ENCODE peak calls at places on chromosomes 5 and 9, in six cellular contexts. J, B, V, Q, H and D are unnamed samples.

GRCh38 chr5:162911873-162912272 is 525.5 kb upstream of the CCNG1 start:
- DNase-seq in Q (no peak), J (no peak), V (no peak), H (no peak), B (no peak), D (peak)

GRCh38 chr5:53151713-53152458 is 42.3 kb upstream of the MOCS2 start:
- DNase-seq in Q (peak), B (peak), V (no peak), H (peak), J (peak), D (peak)

GRCh38 chr5:40654377-40655006 is 25.2 kb upstream of the PTGER4 start:
- DNase-seq in H (no peak), V (no peak), J (no peak), Q (no peak), B (no peak), D (no peak)

GRCh38 chr5:140113180-140113698 is 670 bp upstream of the PURA start:
- DNase-seq in J (no peak), Q (no peak), V (peak), H (no peak), B (no peak), D (no peak)

GRCh38 chr9:22529426-22530199 is 83.0 kb downstream of the DMRTA1 start:
- DNase-seq in Q (peak), V (no peak), H (peak), B (no peak), J (peak), D (no peak)

GRCh38 chr9:104961238-104961637 is 33.3 kb upstream of the ABCA1 start:
- DNase-seq in J (no peak), B (peak), Q (peak), H (peak), V (peak), D (peak)

GRCh38 chr5:95777441-95777840 is 45.1 kb downstream of the GLRX start:
- DNase-seq in H (no peak), Q (no peak), B (no peak), V (no peak), J (no peak), D (peak)

GRCh38 chr5:9156282-9156681 is 389.6 kb downstream of the SEMA5A start:
- DNase-seq in Q (peak), H (peak), B (peak), J (peak), V (peak), D (peak)

GRCh38 chr5:17005087-17005828 is 69.2 kb upstream of the MYO10 start:
- DNase-seq in H (no peak), Q (no peak), V (no peak), B (no peak), J (no peak), D (no peak)

GRCh38 chr9:99150456-99151171 is 45.7 kb downstream of the TGFBR1 start:
- DNase-seq in J (no peak), B (no peak), Q (no peak), V (no peak), H (no peak), D (no peak)

GRCh38 chr9:72154468-72155281 is 5.4 kb downstream of the GDA start:
- DNase-seq in B (no peak), Q (peak), J (no peak), H (no peak), V (peak), D (peak)

GRCh38 chr9:134384811-134385479 is 58.7 kb downstream of the RXRA start:
- DNase-seq in V (no peak), Q (peak), H (no peak), B (no peak), J (no peak), D (no peak)

GRCh38 chr9:105554042-105554441 is 3.9 kb upstream of the FKTN start:
- DNase-seq in J (peak), V (no peak), H (no peak), B (no peak), Q (no peak), D (no peak)

GRCh38 chr5:77900691-77901090 is 124.6 kb upstream of the TBCA start:
- DNase-seq in J (no peak), B (no peak), V (no peak), Q (no peak), H (no peak), D (no peak)

GRCh38 chr5:88144219-88145040 is 124.2 kb downstream of the TMEM161B start:
- DNase-seq in H (peak), V (no peak), Q (no peak), J (no peak), B (no peak), D (no peak)

GRCh38 chr9:127204771-127205470 is 59.7 kb upstream of the GARNL3 start:
- DNase-seq in H (no peak), Q (peak), V (peak), B (peak), J (no peak), D (peak)
- TF ChIP-seq CTCF in H (peak), Q (no peak), V (peak), B (peak), J (peak), D (no peak)

GRCh38 chr9:69932901-69933300 is 110.7 kb upstream of the MAMDC2 start:
- DNase-seq in J (no peak), B (no peak), V (peak), Q (peak), H (no peak), D (peak)

GRCh38 chr9:69936427-69936826 is 107.2 kb upstream of the MAMDC2 start:
- DNase-seq in V (no peak), Q (peak), B (peak), H (peak), J (no peak), D (peak)

GRCh38 chr9:69925452-69925851 is 104.8 kb downstream of the CFAP95 start:
- DNase-seq in V (no peak), B (no peak), H (no peak), Q (no peak), J (no peak), D (no peak)

GRCh38 chr9:69933445-69933844 is 110.2 kb upstream of the MAMDC2 start:
- DNase-seq in Q (no peak), V (no peak), J (no peak), H (no peak), B (no peak), D (no peak)

DNA sequence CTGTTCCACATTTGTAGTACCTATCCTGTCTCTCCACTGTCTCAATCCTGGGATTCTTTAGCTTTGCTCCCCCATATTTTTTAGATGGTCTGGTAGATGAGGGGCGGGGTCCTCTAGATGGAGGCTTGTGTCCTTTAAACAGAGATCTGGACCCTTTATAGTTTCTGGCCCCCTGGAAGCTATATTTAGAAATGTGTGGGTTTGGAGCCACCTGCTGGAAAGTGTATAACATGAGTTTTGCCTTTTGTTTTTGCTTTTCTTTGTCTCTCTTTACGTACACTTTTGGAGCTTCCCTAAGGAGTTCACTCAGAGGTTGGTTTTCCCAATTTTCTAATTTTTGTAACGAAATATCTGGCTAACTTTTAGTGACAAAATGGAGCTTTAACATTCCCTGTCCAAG is 110.7 kb downstream of the CFAP95 start:
- DNase-seq in J (peak), H (no peak), V (no peak), Q (peak), B (no peak), D (peak)
- TF ChIP-seq CTCF in J (peak), H (peak), V (peak), Q (peak), B (peak), D (peak)

GRCh38 chr5:132427285-132428146 is 58.0 kb downstream of the SLC22A5 start:
- DNase-seq in Q (peak), H (no peak), V (peak), J (no peak), B (no peak), D (peak)

GRCh38 chr5:132428147-132428482 is 58.6 kb downstream of the SLC22A5 start:
- DNase-seq in H (no peak), B (no peak), V (no peak), Q (no peak), J (no peak), D (no peak)

GRCh38 chr5:132425009-132425937 is 55.8 kb downstream of the SLC22A5 start:
- DNase-seq in Q (peak), B (peak), J (peak), V (peak), H (peak), D (peak)

GRCh38 chr5:132425975-132426524 is 56.5 kb downstream of the SLC22A5 start:
- DNase-seq in V (no peak), H (no peak), Q (no peak), B (no peak), J (no peak), D (no peak)

DNA sequence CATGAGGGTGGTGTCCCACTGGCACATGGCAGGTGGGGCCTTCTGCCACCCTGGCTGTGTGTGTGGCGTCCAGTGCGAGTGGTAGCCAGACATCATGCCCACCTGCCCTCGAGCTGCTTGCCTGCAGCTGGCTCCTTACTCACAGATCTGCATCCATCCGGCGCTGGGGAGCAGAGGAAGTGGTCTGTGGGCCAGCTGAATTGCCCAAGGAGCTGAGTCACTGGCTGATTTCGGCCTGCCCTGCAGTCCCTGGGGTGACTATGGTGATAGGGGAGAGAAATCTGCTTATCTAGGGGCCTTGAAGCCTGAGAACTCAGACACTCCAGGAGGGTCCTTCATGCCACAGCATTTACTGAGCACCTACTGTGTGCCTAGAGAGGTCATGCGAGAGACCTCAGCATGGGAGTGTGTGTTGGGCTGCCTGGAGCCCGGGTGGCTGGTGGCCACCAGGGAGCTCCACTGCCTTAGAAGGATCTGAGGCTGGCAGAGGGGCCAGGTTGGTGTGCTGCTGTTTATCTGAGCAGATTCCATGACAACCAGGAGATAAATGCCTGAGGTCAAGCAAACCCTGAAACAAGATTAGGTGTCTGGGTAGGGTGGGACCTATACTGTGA is 57.1 kb downstream of the SLC22A5 start:
- DNase-seq in Q (peak), V (peak), H (peak), J (peak), B (peak), D (peak)
- TF ChIP-seq CTCF in Q (peak), V (peak), H (peak), J (peak), B (peak), D (peak)

DNA sequence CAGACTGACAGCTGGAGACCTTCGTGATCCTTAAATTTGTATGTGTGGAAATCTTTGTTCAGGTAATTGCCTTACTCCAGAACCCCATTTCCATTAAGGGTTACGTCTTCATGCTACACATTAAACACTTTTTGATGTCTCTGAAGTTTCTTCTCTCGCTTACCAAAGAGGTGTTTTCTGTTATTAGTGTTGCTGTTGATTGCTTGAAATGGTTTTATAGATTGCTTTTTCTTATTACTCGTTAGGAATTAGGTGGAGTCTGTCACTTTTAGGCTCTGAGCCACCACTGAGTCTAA is 62.3 kb upstream of the PPARGC1B start:
- DNase-seq in J (no peak), B (no peak), V (no peak), Q (no peak), H (no peak), D (no peak)
- TF ChIP-seq CTCF in J (no peak), B (no peak), V (peak), Q (no peak), H (no peak), D (no peak)

GRCh38 chr9:86099695-86100364 is 472 bp upstream of the GOLM1 start:
- DNase-seq in Q (peak), H (peak), V (no peak), B (peak), J (peak), D (peak)
- TF ChIP-seq CTCF in Q (peak), H (peak), V (no peak), B (peak), J (no peak), D (no peak)

DNA sequence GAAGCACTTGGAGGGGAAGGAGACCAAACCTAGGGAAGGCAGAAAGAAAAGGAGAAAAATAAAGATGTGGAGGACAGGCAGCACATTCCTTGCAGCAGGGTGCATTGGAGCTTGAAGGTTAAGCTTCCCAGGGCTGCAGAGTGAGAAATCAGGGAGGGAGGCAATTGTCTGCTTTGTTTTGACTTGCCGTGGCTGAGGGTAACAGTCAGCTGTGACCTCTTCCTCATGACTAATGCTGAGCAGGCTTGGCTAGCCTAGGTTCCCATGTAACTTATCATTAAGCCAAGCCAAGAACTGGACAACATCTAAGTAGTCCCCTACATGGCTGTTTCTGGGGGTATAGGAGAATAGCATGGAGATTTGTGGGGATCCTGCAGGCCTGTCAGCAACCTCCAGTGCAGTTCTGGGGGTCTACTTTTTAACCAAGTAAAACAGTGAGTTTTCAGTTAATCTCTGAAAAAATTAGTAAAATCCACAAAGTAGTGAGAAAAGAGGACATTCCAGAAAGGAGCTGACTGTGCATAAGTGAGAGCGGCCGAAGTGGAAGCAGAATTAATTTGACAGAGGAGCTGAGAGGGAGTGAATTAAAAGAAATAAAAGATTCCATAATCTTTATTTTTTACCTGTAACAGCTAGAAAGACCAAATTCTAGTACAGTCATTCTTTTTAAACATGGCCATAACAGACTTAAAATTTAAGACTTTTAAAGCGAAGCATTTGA is 149.0 kb downstream of the SGCD start:
- DNase-seq in H (peak), B (peak), Q (no peak), J (peak), V (no peak), D (peak)
- TF ChIP-seq CTCF in H (no peak), B (peak), Q (no peak), J (peak), V (no peak), D (no peak)

GRCh38 chr5:37836173-37837100 is 3.4 kb downstream of the GDNF start:
- DNase-seq in H (peak), V (no peak), B (no peak), J (peak), Q (peak), D (no peak)

GRCh38 chr5:37838933-37839341 is 904 bp downstream of the GDNF start:
- DNase-seq in J (no peak), B (no peak), H (peak), Q (no peak), V (no peak), D (no peak)

GRCh38 chr5:37837101-37838032 is 2.5 kb downstream of the GDNF start:
- DNase-seq in H (peak), J (peak), Q (peak), V (peak), B (peak), D (peak)

GRCh38 chr5:37839441-37840035 is 303 bp downstream of the GDNF start:
- DNase-seq in Q (peak), B (peak), V (no peak), J (peak), H (no peak), D (no peak)

GRCh38 chr5:37838152-37838932 is 1.5 kb downstream of the GDNF start:
- DNase-seq in Q (peak), J (peak), B (no peak), V (no peak), H (peak), D (no peak)
- TF ChIP-seq CTCF in Q (peak), J (no peak), B (peak), V (no peak), H (no peak), D (no peak)

GRCh38 chr5:136802382-136802781 is 437.0 kb upstream of the TRPC7 start:
- DNase-seq in B (no peak), H (peak), J (peak), V (peak), Q (peak), D (peak)
- TF ChIP-seq CTCF in B (peak), H (peak), J (peak), V (peak), Q (peak), D (peak)